ENCODE peak calls at places on chromosomes 5 and 9, in eight cellular contexts. R is tibial nerve, K is PC-3, P is GM23248, Q is choroid plexus epithelial cell, G is upper lobe of left lung, S is right atrium auricular region, W is astrocyte. Z is an unnamed sample.

GRCh38 chr5:82620957-82621600 is 342.9 kb upstream of the RPS23 start:
- DNase-seq in P (no peak), Q (peak), S (no peak), K (peak), R (no peak), W (peak), G (no peak), Z (no peak)

GRCh38 chr5:116482394-116482793 is 92.2 kb downstream of the SEMA6A start:
- DNase-seq in K (peak), P (peak), R (no peak), W (peak), Q (peak), G (no peak), S (no peak), Z (peak)

GRCh38 chr9:70979971-70980370 is 141.4 kb downstream of the TRPM3 start:
- DNase-seq in K (no peak), R (no peak), W (no peak), Q (no peak), G (no peak), P (peak), S (no peak), Z (peak)

GRCh38 chr5:85249204-85249603 is 864.5 kb upstream of the EDIL3 start:
- DNase-seq in P (no peak), Q (no peak), G (no peak), K (no peak), S (no peak), W (no peak), R (no peak), Z (no peak)

GRCh38 chr9:127942152-127943010 is 4.7 kb upstream of the DPM2 start:
- DNase-seq in S (peak), G (peak), R (peak), K (peak), Q (peak), P (peak), W (no peak), Z (peak)

GRCh38 chr5:92378961-92379611 is 996.0 kb upstream of the ARRDC3 start:
- DNase-seq in P (peak), W (peak), G (no peak), Q (peak), R (no peak), K (peak), S (no peak), Z (peak)

GRCh38 chr9:87597710-87598200 is 100.1 kb downstream of the DAPK1 start:
- DNase-seq in P (no peak), W (no peak), G (no peak), K (no peak), S (no peak), R (no peak), Q (no peak), Z (no peak)

GRCh38 chr9:137439158-137439714 is 1.9 kb downstream of the ENTPD8 start:
- DNase-seq in R (no peak), G (no peak), K (no peak), P (no peak), S (no peak), Q (no peak), W (no peak), Z (no peak)

GRCh38 chr5:56356876-56357160 is 123.7 kb upstream of the ANKRD55 start:
- DNase-seq in S (no peak), G (no peak), R (no peak), Q (no peak), W (no peak), P (no peak), K (no peak), Z (no peak)

GRCh38 chr5:135038829-135039525 is 4.9 kb upstream of the PITX1 start:
- DNase-seq in R (no peak), S (no peak), G (no peak), W (no peak), P (peak), Q (no peak), K (no peak), Z (peak)

GRCh38 chr9:15401266-15401665 is 21.4 kb upstream of the SNAPC3 start:
- DNase-seq in R (no peak), P (no peak), S (no peak), W (no peak), Q (peak), G (no peak), K (no peak), Z (no peak)

GRCh38 chr9:84754461-84754860 is 84.9 kb downstream of the NTRK2 start:
- DNase-seq in G (no peak), K (no peak), P (no peak), Q (no peak), W (peak), S (no peak), R (no peak), Z (no peak)

GRCh38 chr9:80932181-80932580 is 757.2 kb downstream of the TLE1 start:
- DNase-seq in K (no peak), S (no peak), W (no peak), P (no peak), G (no peak), Q (peak), R (no peak), Z (peak)

GRCh38 chr9:122180633-122181032 is 20.9 kb downstream of the MORN5 start:
- DNase-seq in W (peak), Q (peak), S (no peak), G (no peak), P (peak), K (peak), R (no peak), Z (peak)

GRCh38 chr9:111399772-111400563 is 69.9 kb upstream of the OR2K2 start:
- DNase-seq in S (no peak), Q (peak), R (no peak), K (peak), W (no peak), G (no peak), P (peak), Z (peak)

GRCh38 chr5:41625571-41625970 is 115.2 kb upstream of the PLCXD3 start:
- DNase-seq in W (no peak), P (no peak), R (no peak), S (no peak), Q (no peak), K (peak), G (no peak), Z (no peak)

GRCh38 chr9:6557883-6558282 is 87.6 kb downstream of the GLDC start:
- DNase-seq in R (no peak), W (no peak), K (no peak), S (no peak), G (no peak), P (no peak), Q (no peak), Z (no peak)

GRCh38 chr5:117286813-117287212 is 712.2 kb upstream of the SEMA6A start:
- DNase-seq in K (no peak), S (no peak), Q (no peak), R (no peak), G (no peak), W (no peak), P (no peak), Z (no peak)

GRCh38 chr5:82348749-82349148 is 70.6 kb upstream of the RPS23 start:
- DNase-seq in K (no peak), R (no peak), W (peak), P (peak), G (no peak), Q (no peak), S (no peak), Z (no peak)

GRCh38 chr5:24314106-24314505 is 330.7 kb downstream of the CDH10 start:
- DNase-seq in G (no peak), W (no peak), S (no peak), Q (no peak), K (no peak), R (no peak), P (no peak), Z (no peak)

GRCh38 chr9:4936823-4937222 is 48.2 kb upstream of the JAK2 start:
- DNase-seq in S (no peak), R (no peak), Q (no peak), W (no peak), G (no peak), K (no peak), P (no peak), Z (no peak)

GRCh38 chr5:157271740-157272271 is 5.9 kb downstream of the CYFIP2 start:
- DNase-seq in P (no peak), G (peak), W (no peak), Q (no peak), S (no peak), K (no peak), R (no peak), Z (no peak)

GRCh38 chr5:75509956-75510355 is 1.5 kb downstream of the CERT1 start:
- DNase-seq in R (no peak), K (peak), W (peak), G (peak), P (peak), S (no peak), Q (peak), Z (peak)

GRCh38 chr5:102595332-102595731 is 96.5 kb upstream of the SLCO6A1 start:
- DNase-seq in G (no peak), K (peak), R (no peak), S (no peak), Q (no peak), P (no peak), W (no peak), Z (no peak)

GRCh38 chr9:133715295-133715865 is 22.8 kb downstream of the SARDH start:
- DNase-seq in R (no peak), S (peak), K (no peak), Q (peak), G (no peak), W (peak), P (no peak), Z (no peak)

GRCh38 chr5:144307726-144308125 is 137.1 kb downstream of the KCTD16 start:
- DNase-seq in P (no peak), G (no peak), K (no peak), S (no peak), Q (no peak), W (no peak), R (no peak), Z (no peak)

GRCh38 chr5:96703985-96704384 is 41.8 kb downstream of the CAST start:
- DNase-seq in R (no peak), P (peak), K (no peak), G (no peak), S (no peak), W (no peak), Q (peak), Z (peak)

GRCh38 chr9:92945796-92946195 is 1.5 kb upstream of the FGD3 start:
- DNase-seq in K (no peak), G (no peak), R (no peak), Q (no peak), S (no peak), W (no peak), P (no peak), Z (no peak)

GRCh38 chr9:92948632-92949031 is 1.3 kb downstream of the FGD3 start:
- DNase-seq in W (no peak), R (no peak), Q (no peak), G (no peak), K (no peak), P (no peak), S (no peak), Z (no peak)

GRCh38 chr9:92949266-92949982 is 2.1 kb downstream of the FGD3 start:
- DNase-seq in W (no peak), P (no peak), Q (no peak), G (no peak), S (no peak), R (no peak), K (no peak), Z (peak)

GRCh38 chr9:92947268-92948031 is at the start of gene FGD3:
- DNase-seq in W (peak), G (peak), S (no peak), K (peak), Q (no peak), R (no peak), P (peak), Z (peak)

DNA sequence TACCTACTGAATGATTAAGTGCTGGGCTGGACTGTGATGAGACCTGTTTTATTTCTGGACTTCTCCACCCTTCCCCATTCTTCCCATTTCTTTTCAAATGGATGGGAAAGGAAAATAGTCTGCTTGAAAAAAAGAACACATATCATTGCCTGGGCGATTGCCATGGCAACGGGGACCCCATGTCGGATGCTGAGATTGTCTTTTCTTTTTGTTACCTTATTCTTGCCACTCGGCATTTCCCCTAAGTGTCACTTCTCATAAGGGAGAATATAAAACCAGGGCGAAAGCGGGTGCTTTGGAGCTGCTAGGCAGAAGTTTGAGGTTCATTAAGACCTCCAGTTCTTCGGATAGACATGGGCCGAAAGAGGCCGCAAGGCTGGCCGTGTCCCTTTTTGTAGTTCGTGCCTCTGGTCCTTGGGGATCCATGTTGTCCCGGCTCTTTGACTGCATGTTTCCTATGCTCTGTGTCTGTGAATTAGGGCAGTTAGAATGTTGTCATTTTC is 760 bp downstream of the FGD3 start:
- DNase-seq in S (no peak), R (no peak), G (no peak), Q (no peak), P (no peak), W (no peak), K (no peak), Z (no peak)
- H3K4me3 ChIP-seq in S (peak), R (no peak), G (peak), Q (no peak), P (no peak), W (no peak), K (peak), Z (peak)

GRCh38 chr5:1522601-1523479 is 920 bp downstream of the LPCAT1 start:
- DNase-seq in R (peak), K (no peak), W (no peak), Q (peak), P (peak), S (peak), G (peak), Z (peak)

GRCh38 chr5:1521671-1522600 is 1.8 kb downstream of the LPCAT1 start:
- DNase-seq in S (peak), W (peak), P (peak), G (peak), Q (peak), R (peak), K (peak), Z (peak)

GRCh38 chr5:1523793-1524480 is at the start of gene LPCAT1:
- DNase-seq in P (peak), W (peak), K (peak), S (peak), R (peak), Q (peak), G (peak), Z (peak)

GRCh38 chr5:1524481-1524798 is 680 bp upstream of the LPCAT1 start:
- DNase-seq in K (no peak), G (no peak), Q (no peak), R (no peak), P (peak), S (peak), W (no peak), Z (no peak)

GRCh38 chr5:1523480-1523792 is 324 bp downstream of the LPCAT1 start:
- DNase-seq in Q (no peak), K (no peak), R (no peak), P (peak), S (no peak), G (no peak), W (no peak), Z (no peak)
- H3K4me3 ChIP-seq in Q (peak), K (peak), R (peak), P (peak), S (peak), G (peak), W (peak), Z (peak)

GRCh38 chr5:170503970-170504525 is at the start of gene KCNIP1:
- DNase-seq in G (no peak), S (no peak), Q (peak), W (no peak), R (no peak), P (peak), K (no peak), Z (no peak)
- H3K4me3 ChIP-seq in G (peak), S (no peak), Q (peak), W (peak), R (peak), P (peak), K (no peak), Z (no peak)

GRCh38 chr9:130664191-130665028 is at the start of gene PRDM12:
- DNase-seq in K (no peak), W (no peak), Q (no peak), R (no peak), P (peak), G (no peak), S (no peak), Z (no peak)
- H3K4me3 ChIP-seq in K (peak), W (no peak), Q (no peak), R (peak), P (no peak), G (no peak), S (no peak), Z (no peak)

DNA sequence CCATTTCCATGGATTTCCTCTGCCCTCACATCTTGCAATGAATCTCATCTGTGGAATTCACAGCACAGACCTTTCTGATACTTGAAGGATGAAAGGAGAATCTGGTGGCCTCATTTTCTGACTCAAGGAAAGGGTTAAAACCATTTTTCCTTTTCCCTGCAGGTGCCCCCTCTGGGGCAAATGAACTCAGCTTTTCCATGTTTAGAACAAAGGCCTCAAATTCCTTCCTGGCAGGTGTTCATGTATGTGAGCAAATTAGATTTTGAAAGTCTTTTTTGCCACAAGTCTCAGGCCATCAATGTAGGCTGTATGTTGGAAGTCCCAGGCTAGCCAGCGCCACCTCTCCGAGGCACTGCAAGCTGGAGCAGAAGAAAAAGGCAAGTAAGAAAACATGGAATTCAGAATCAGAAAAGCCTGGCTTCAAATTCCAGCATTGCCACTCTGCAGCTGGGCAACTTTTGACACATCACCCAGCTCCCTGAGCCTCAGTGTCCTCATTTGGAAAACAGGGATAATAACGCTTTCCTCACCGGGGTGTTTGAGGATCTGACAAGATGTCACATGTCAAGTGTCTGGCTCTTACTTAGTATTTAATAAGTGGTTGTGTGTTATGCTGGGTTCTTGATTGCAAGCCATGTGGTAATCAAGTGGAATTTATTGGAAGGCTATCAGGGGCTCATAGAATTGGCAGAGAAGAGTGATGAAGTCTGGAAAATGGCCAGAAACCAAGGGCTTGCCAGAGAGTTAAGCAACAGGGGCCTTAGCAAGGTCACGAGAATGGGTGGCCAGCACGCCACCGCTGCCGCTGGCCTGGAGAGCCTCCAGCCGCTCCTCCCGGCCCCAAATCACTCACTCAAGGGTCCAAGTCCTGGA is 48.4 kb upstream of the SMIM23 start:
- DNase-seq in G (peak), W (peak), P (peak), Q (peak), K (no peak), R (no peak), S (no peak), Z (no peak)
- H3K4me3 ChIP-seq in G (no peak), W (no peak), P (no peak), Q (no peak), K (no peak), R (no peak), S (no peak), Z (no peak)

Z was measured in epithelial cell of esophagus.